ENCODE peak calls at places on chromosomes 4 and X, in four cellular contexts. P is ascending aorta, S is A549, V is cardiac muscle cell. D is an unnamed sample.

GRCh38 chrX:48498374-48498809 is 10.4 kb upstream of the PORCN start:
- DNase-seq in P (no peak), S (no peak), V (no peak), D (peak; percentile 64)

GRCh38 chrX:103616676-103617186 is 9.0 kb downstream of the TCEAL3 start:
- DNase-seq in P (no peak), S (no peak), V (no peak), D (no peak)

GRCh38 chrX:110915120-110915519 is 119.5 kb upstream of the CHRDL1 start:
- DNase-seq in P (no peak), S (no peak), V (no peak), D (peak; percentile 83)

GRCh38 chrX:10496345-10496965 is 123.9 kb downstream of the MID1 start:
- DNase-seq in P (no peak), S (no peak), V (no peak), D (peak; percentile 88)

GRCh38 chr4:120977435-120977997 is 55.0 kb upstream of the PRDM5 start:
- DNase-seq in P (no peak), S (peak; percentile 53), V (no peak), D (peak; percentile 74)

GRCh38 chr4:26213317-26213716 is 107.5 kb upstream of the RBPJ start:
- DNase-seq in P (no peak), S (no peak), V (no peak), D (no peak)

GRCh38 chr4:27308379-27308778 is 447.7 kb downstream of the STIM2 start:
- DNase-seq in P (no peak), S (no peak), V (no peak), D (no peak)

GRCh38 chr4:185134176-185134869 is 8.7 kb upstream of the SLC25A4 start:
- DNase-seq in P (no peak), S (peak; percentile 50), V (peak; percentile 71), D (peak; percentile 54)

GRCh38 chrX:22159071-22159470 is 113.6 kb upstream of the CBLL2 start:
- DNase-seq in P (no peak), S (no peak), V (no peak), D (peak; percentile 68)

GRCh38 chrX:40279762-40280161 is 182.0 kb upstream of the BCOR start:
- DNase-seq in P (no peak), S (no peak), V (no peak), D (no peak)

GRCh38 chr4:33407496-33407895 is 2687.3 kb downstream of the PCDH7 start:
- DNase-seq in P (no peak), S (no peak), V (no peak), D (no peak)

GRCh38 chr4:135804785-135805184 is 1603.2 kb upstream of the PABPC4L start:
- DNase-seq in P (no peak), S (no peak), V (no peak), D (no peak)
- TF ChIP-seq CTCF in P (no peak), S (no peak), V (no peak), D (no peak)

GRCh38 chr4:161382655-161383054 is 781.1 kb downstream of the FSTL5 start:
- DNase-seq in P (no peak), S (no peak), V (no peak), D (no peak)
- H3K4me3 ChIP-seq in P (no peak overlapping the region), S (no peak overlapping the region), V (no peak overlapping the region), D (no peak overlapping the region)

DNA sequence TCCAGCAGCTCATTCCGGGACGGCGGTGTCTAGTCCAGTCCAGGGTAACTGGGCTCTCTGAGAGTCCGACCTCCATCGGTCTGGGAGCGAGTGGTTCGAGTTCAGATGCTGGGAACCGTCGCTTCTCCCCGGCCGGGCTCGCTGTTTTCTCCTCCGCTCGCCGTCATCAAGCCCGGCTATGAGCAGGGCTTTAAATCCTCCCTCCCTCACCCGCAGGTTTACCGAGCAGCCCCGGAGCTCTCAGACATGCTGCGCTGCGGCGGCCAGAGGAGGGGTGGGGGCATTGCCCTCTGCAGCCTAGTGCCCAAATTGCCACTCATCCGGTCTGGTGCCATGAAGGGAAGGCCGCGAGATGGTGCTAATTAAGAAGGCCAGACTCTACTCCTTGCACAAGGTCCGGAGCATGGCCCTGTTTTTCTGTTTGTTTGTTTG is 23.2 kb downstream of the HAND2 start:
- DNase-seq in P (peak; percentile 61), S (no peak), V (no peak), D (no peak)
- TF ChIP-seq CTCF in P (no peak), S (no peak), V (no peak), D (no peak)

DNA sequence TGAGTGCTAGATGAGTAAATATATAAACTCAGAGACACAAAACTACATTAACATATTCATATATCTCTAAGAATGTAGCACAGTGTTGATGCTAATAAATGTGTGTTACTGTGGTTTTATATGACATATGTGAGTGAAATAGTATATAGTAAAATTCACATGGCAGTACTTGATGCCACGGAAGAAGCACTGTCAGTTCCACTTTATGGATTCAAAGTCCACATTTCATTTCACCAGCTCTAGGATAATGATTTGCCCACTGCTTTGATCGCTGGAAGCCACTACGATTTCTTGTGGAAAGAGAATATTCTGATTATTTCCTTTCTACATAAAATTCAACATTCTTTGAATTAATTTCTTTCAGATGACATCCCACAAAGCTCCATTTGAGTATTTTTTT is 181.2 kb downstream of the GBA3 start:
- DNase-seq in P (no peak), S (no peak), V (no peak), D (no peak)
- H3K4me3 ChIP-seq in P (no peak overlapping the region), S (no peak overlapping the region), V (no peak overlapping the region), D (no peak overlapping the region)

GRCh38 chrX:7828594-7828993 is 14.4 kb upstream of the VCX start:
- DNase-seq in P (no peak), S (peak; percentile 3), V (peak; percentile 18), D (no peak)
- TF ChIP-seq CTCF in P (no peak), S (no peak), V (no peak), D (no peak)

GRCh38 chr4:81468685-81469084 is 3.0 kb downstream of the RASGEF1B start:
- DNase-seq in P (no peak), S (no peak), V (no peak), D (no peak)
- H3K4me3 ChIP-seq in P (no peak overlapping the region), S (no peak overlapping the region), V (no peak overlapping the region), D (no peak overlapping the region)

GRCh38 chrX:134373736-134374135 is 86.2 kb upstream of the HPRT1 start:
- DNase-seq in P (no peak), S (peak; percentile 1), V (peak; percentile 12), D (no peak)

GRCh38 chrX:134374910-134375309 is 85.1 kb upstream of the HPRT1 start:
- DNase-seq in P (no peak), S (no peak), V (no peak), D (no peak)

GRCh38 chrX:134375691-134376090 is 84.3 kb upstream of the HPRT1 start:
- DNase-seq in P (no peak), S (no peak), V (no peak), D (no peak)

GRCh38 chrX:134374294-134374693 is 85.7 kb upstream of the HPRT1 start:
- DNase-seq in P (no peak), S (peak; percentile 1), V (no peak), D (no peak)

GRCh38 chrX:134377537-134377936 is 82.4 kb upstream of the HPRT1 start:
- DNase-seq in P (no peak), S (peak; percentile 62), V (peak; percentile 73), D (peak; percentile 54)
- TF ChIP-seq CTCF in P (no peak), S (peak; percentile 48), V (peak; percentile 44), D (peak; percentile 45)

DNA sequence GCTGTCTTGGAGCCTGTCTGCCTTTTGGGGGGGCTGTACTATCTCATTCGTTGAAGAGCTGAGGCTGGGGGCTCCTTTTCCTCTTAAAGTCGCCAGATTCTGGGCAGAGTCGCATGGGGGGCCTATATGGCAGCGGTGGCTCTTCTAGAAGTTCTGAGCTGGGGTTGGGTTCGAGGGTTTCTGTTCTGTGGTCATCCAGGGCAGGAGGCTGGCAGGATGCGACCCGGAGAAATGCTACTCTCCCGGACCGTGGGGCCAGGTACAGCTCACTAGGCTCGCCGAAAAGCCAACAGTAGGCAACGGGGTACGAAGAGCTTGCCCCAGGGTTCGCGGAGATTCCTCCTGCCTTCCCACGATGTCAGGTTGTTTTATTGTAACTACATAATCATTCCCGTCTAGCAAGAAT is 1.9 kb upstream of the CITED1 start:
- DNase-seq in P (no peak), S (no peak), V (no peak), D (no peak)
- H3K4me3 ChIP-seq in P (peak overlapping the region; percentile 60), S (peak overlapping the region; percentile 63), V (peak overlapping the region; percentile 59), D (no peak overlapping the region)

D was measured in AG10803.